ENCODE peak calls at places on chromosomes 4 and X, in five cellular contexts. One of them, this sample, is unnamed.

GRCh38 chr4:74157743-74158560 is at the start of gene MTHFD2L:
- DNase-seq in IMR-90: peak; percentile 93
- DNase-seq in HepG2: peak; percentile 93
- DNase-seq in SK-N-SH: peak; percentile 98
- DNase-seq in GM12878: peak; percentile 40
- DNase-seq in this sample: peak; percentile 97

GRCh38 chr4:99665981-99666380 is 8.4 kb upstream of the C4orf54 start:
- DNase-seq in IMR-90: no peak
- DNase-seq in HepG2: no peak
- DNase-seq in SK-N-SH: no peak
- DNase-seq in GM12878: no peak
- DNase-seq in this sample: no peak

GRCh38 chr4:7778524-7779193 is 161.0 kb downstream of the AFAP1 start:
- DNase-seq in IMR-90: peak; percentile 30
- DNase-seq in HepG2: no peak
- DNase-seq in SK-N-SH: no peak
- DNase-seq in GM12878: no peak
- DNase-seq in this sample: no peak

GRCh38 chrX:3348191-3348590 is 1.7 kb upstream of the MXRA5 start:
- DNase-seq in IMR-90: no peak
- DNase-seq in HepG2: no peak
- DNase-seq in SK-N-SH: no peak
- DNase-seq in GM12878: no peak
- DNase-seq in this sample: no peak

GRCh38 chr4:155403886-155404285 is 27.1 kb upstream of the MAP9 start:
- DNase-seq in IMR-90: peak; percentile 72
- DNase-seq in HepG2: no peak
- DNase-seq in SK-N-SH: peak; percentile 53
- DNase-seq in GM12878: no peak
- DNase-seq in this sample: no peak

GRCh38 chr4:99853190-99853589 is 36.6 kb downstream of the DAPP1 start:
- DNase-seq in IMR-90: no peak
- DNase-seq in HepG2: no peak
- DNase-seq in SK-N-SH: no peak
- DNase-seq in GM12878: no peak
- DNase-seq in this sample: no peak

GRCh38 chr4:139986108-139986507 is 167.9 kb downstream of the MAML3 start:
- DNase-seq in IMR-90: no peak
- DNase-seq in HepG2: no peak
- DNase-seq in SK-N-SH: no peak
- DNase-seq in GM12878: no peak
- DNase-seq in this sample: no peak

GRCh38 chr4:158250321-158250720 is 40.0 kb downstream of the TMEM144 start:
- DNase-seq in IMR-90: no peak
- DNase-seq in HepG2: no peak
- DNase-seq in SK-N-SH: no peak
- DNase-seq in GM12878: no peak
- DNase-seq in this sample: no peak

GRCh38 chr4:15674926-15675325 is 6.7 kb upstream of the FAM200B start:
- DNase-seq in IMR-90: no peak
- DNase-seq in HepG2: no peak
- DNase-seq in SK-N-SH: no peak
- DNase-seq in GM12878: no peak
- DNase-seq in this sample: no peak

GRCh38 chrX:75963774-75964173 is 178.7 kb upstream of the MAGEE2 start:
- DNase-seq in IMR-90: no peak
- DNase-seq in HepG2: no peak
- DNase-seq in SK-N-SH: no peak
- DNase-seq in GM12878: no peak
- DNase-seq in this sample: peak; percentile 5

GRCh38 chrX:69153060-69153730 is 12.1 kb downstream of the PJA1 start:
- DNase-seq in IMR-90: peak; percentile 34
- DNase-seq in HepG2: peak; percentile 34
- DNase-seq in SK-N-SH: peak; percentile 15
- DNase-seq in GM12878: no peak
- DNase-seq in this sample: peak; percentile 12

GRCh38 chrX:130696542-130696941 is 206.5 kb downstream of the ENOX2 start:
- DNase-seq in IMR-90: no peak
- DNase-seq in HepG2: no peak
- DNase-seq in SK-N-SH: no peak
- DNase-seq in GM12878: no peak
- DNase-seq in this sample: no peak

GRCh38 chrX:110944323-110944761 is 148.7 kb upstream of the CHRDL1 start:
- DNase-seq in IMR-90: no peak
- DNase-seq in HepG2: no peak
- DNase-seq in SK-N-SH: peak; percentile 76
- DNase-seq in GM12878: no peak
- DNase-seq in this sample: no peak

GRCh38 chrX:9958183-9958582 is 9.0 kb upstream of the CLDN34 start:
- DNase-seq in IMR-90: no peak
- DNase-seq in HepG2: no peak
- DNase-seq in SK-N-SH: no peak
- DNase-seq in GM12878: no peak
- DNase-seq in this sample: no peak

GRCh38 chr4:107391009-107391629 is 328.9 kb downstream of the PAPSS1 start:
- DNase-seq in IMR-90: no peak
- DNase-seq in HepG2: no peak
- DNase-seq in SK-N-SH: no peak
- DNase-seq in GM12878: no peak
- DNase-seq in this sample: no peak

GRCh38 chr4:83197555-83198235 is 83.2 kb upstream of the PLAC8 start:
- DNase-seq in IMR-90: no peak
- DNase-seq in HepG2: peak; percentile 83
- DNase-seq in SK-N-SH: no peak
- DNase-seq in GM12878: no peak
- DNase-seq in this sample: no peak

GRCh38 chr4:109332926-109333464 is 30.5 kb upstream of the COL25A1 start:
- DNase-seq in IMR-90: no peak
- DNase-seq in HepG2: no peak
- DNase-seq in SK-N-SH: no peak
- DNase-seq in GM12878: no peak
- DNase-seq in this sample: peak; percentile 17

GRCh38 chrX:45449982-45450381 is 249.3 kb upstream of the DIPK2B start:
- DNase-seq in IMR-90: no peak
- DNase-seq in HepG2: no peak
- DNase-seq in SK-N-SH: no peak
- DNase-seq in GM12878: no peak
- DNase-seq in this sample: no peak

GRCh38 chr4:18388029-18388428 is 366.5 kb upstream of the LCORL start:
- DNase-seq in IMR-90: no peak
- DNase-seq in HepG2: no peak
- DNase-seq in SK-N-SH: no peak
- DNase-seq in GM12878: no peak
- DNase-seq in this sample: no peak

GRCh38 chrX:25144043-25144940 is 128.5 kb upstream of the ARX start:
- DNase-seq in IMR-90: peak; percentile 64
- DNase-seq in HepG2: peak; percentile 10
- DNase-seq in SK-N-SH: peak; percentile 51
- DNase-seq in GM12878: no peak
- DNase-seq in this sample: peak; percentile 42

GRCh38 chr4:54898163-54898562 is 227.2 kb downstream of the KDR start:
- DNase-seq in IMR-90: peak; percentile 26
- DNase-seq in HepG2: no peak
- DNase-seq in SK-N-SH: no peak
- DNase-seq in GM12878: no peak
- DNase-seq in this sample: no peak

GRCh38 chr4:4308800-4309441 is 18.9 kb downstream of the ZBTB49 start:
- DNase-seq in IMR-90: peak; percentile 81
- DNase-seq in HepG2: no peak
- DNase-seq in SK-N-SH: no peak
- DNase-seq in GM12878: no peak
- DNase-seq in this sample: no peak

GRCh38 chrX:119981286-119982070 is 37.9 kb upstream of the NKAP start:
- DNase-seq in IMR-90: peak; percentile 5
- DNase-seq in HepG2: peak; percentile 3
- DNase-seq in SK-N-SH: peak; percentile 61
- DNase-seq in GM12878: no peak
- DNase-seq in this sample: peak; percentile 67

GRCh38 chr4:6180841-6181631 is 19.3 kb downstream of the JAKMIP1 start:
- DNase-seq in IMR-90: no peak
- DNase-seq in HepG2: no peak
- DNase-seq in SK-N-SH: no peak
- DNase-seq in GM12878: peak; percentile 98
- DNase-seq in this sample: no peak

GRCh38 chrX:150933945-150934350 is 35.5 kb upstream of the CD99L2 start:
- DNase-seq in IMR-90: no peak
- DNase-seq in HepG2: no peak
- DNase-seq in SK-N-SH: no peak
- DNase-seq in GM12878: no peak
- DNase-seq in this sample: no peak

GRCh38 chr4:108635070-108635655 is 14.8 kb downstream of the RPL34 start:
- DNase-seq in IMR-90: no peak
- DNase-seq in HepG2: no peak
- DNase-seq in SK-N-SH: no peak
- DNase-seq in GM12878: no peak
- DNase-seq in this sample: no peak

GRCh38 chrX:139106111-139106510 is 394.6 kb upstream of the FGF13 start:
- DNase-seq in IMR-90: no peak
- DNase-seq in HepG2: no peak
- DNase-seq in SK-N-SH: no peak
- DNase-seq in GM12878: no peak
- DNase-seq in this sample: no peak

GRCh38 chr4:76459291-76459723 is 24.3 kb downstream of the SHROOM3 start:
- DNase-seq in IMR-90: peak; percentile 22
- DNase-seq in HepG2: no peak
- DNase-seq in SK-N-SH: no peak
- DNase-seq in GM12878: no peak
- DNase-seq in this sample: no peak

GRCh38 chrX:136607236-136607635 is 40.7 kb upstream of the CD40LG start:
- DNase-seq in IMR-90: no peak
- DNase-seq in HepG2: no peak
- DNase-seq in SK-N-SH: no peak
- DNase-seq in GM12878: no peak
- DNase-seq in this sample: no peak

DNA sequence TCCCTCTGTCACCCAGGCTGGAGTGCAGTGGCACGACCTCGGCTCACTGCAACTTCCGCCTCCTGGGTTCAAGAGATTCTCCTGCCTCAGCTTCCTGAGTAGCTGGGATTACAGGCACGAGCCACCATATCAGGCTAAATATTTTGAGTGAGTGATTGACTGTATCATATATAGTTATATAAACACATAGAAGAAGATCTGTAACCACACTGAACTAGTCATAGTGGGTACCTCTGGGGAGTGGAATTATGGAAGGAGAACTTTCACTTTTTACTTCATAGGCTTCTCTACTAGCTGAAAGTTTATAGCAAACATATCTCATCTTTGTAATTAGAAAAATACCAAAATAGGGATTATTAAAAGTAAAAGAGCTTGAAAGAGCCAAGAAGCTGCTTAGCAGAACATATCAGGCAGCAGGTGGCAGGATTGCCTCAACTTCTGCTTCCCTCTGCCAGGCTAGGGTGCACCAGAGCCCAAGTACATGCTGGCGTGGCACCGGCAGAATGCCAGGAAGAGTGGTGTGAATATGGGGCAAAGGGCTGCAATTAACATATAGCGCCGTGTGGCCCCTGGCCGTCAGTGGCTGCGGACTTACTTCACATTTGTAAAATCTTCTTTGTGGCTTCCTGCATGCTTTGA is 39.5 kb upstream of the CD40LG start:
- DNase-seq in IMR-90: no peak
- DNase-seq in HepG2: no peak
- DNase-seq in SK-N-SH: no peak
- DNase-seq in GM12878: no peak
- DNase-seq in this sample: no peak
- TF ChIP-seq MXI1 in IMR-90: no peak
- TF ChIP-seq MXI1 in HepG2: no peak
- TF ChIP-seq MXI1 in SK-N-SH: no peak
- TF ChIP-seq MXI1 in GM12878: no peak
- TF ChIP-seq MXI1 in this sample: no peak

GRCh38 chr4:2937146-2937857 is 25.9 kb downstream of the NOP14 start:
- DNase-seq in IMR-90: no peak
- DNase-seq in HepG2: peak; percentile 91
- DNase-seq in SK-N-SH: no peak
- DNase-seq in GM12878: peak; percentile 64
- DNase-seq in this sample: no peak
- TF ChIP-seq MXI1 in IMR-90: no peak
- TF ChIP-seq MXI1 in HepG2: peak; percentile 72
- TF ChIP-seq MXI1 in SK-N-SH: no peak
- TF ChIP-seq MXI1 in GM12878: no peak
- TF ChIP-seq MXI1 in this sample: no peak

DNA sequence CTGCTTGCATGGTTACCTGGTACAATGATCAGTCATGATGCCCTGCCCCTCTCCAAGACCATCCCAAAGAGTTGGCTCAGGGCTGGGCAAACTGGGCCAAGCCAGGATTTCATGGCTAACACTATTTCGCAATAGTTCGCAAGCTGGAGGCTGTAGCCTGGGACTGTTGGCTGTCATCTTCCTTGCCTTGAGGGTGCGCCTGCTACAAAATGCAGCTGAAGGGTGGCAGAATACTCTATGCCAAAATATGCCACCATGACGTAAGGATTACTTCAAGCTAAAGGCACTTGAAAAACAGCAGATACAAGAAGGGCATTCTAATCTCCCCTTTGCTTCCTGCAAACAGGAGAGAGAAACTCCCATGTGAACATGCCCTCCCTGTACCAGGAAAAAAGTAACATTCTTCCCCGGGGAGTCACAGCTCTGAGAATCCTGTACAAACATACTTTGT is 21.0 kb downstream of the SAT1 start:
- DNase-seq in IMR-90: peak; percentile 67
- DNase-seq in HepG2: peak; percentile 70
- DNase-seq in SK-N-SH: no peak
- DNase-seq in GM12878: no peak
- DNase-seq in this sample: no peak
- TF ChIP-seq MXI1 in IMR-90: no peak
- TF ChIP-seq MXI1 in HepG2: no peak
- TF ChIP-seq MXI1 in SK-N-SH: no peak
- TF ChIP-seq MXI1 in GM12878: no peak
- TF ChIP-seq MXI1 in this sample: no peak

GRCh38 chr4:113957961-113958360 is 21.5 kb downstream of the ARSJ start:
- DNase-seq in IMR-90: peak; percentile 63
- DNase-seq in HepG2: no peak
- DNase-seq in SK-N-SH: no peak
- DNase-seq in GM12878: no peak
- DNase-seq in this sample: no peak

GRCh38 chr4:113958766-113959540 is 20.5 kb downstream of the ARSJ start:
- DNase-seq in IMR-90: peak; percentile 97
- DNase-seq in HepG2: peak; percentile 74
- DNase-seq in SK-N-SH: no peak
- DNase-seq in GM12878: no peak
- DNase-seq in this sample: no peak

GRCh38 chr4:113962719-113963274 is 16.6 kb downstream of the ARSJ start:
- DNase-seq in IMR-90: no peak
- DNase-seq in HepG2: no peak
- DNase-seq in SK-N-SH: no peak
- DNase-seq in GM12878: no peak
- DNase-seq in this sample: no peak

GRCh38 chr4:113960684-113961321 is 18.6 kb downstream of the ARSJ start:
- DNase-seq in IMR-90: no peak
- DNase-seq in HepG2: no peak
- DNase-seq in SK-N-SH: no peak
- DNase-seq in GM12878: no peak
- DNase-seq in this sample: no peak

DNA sequence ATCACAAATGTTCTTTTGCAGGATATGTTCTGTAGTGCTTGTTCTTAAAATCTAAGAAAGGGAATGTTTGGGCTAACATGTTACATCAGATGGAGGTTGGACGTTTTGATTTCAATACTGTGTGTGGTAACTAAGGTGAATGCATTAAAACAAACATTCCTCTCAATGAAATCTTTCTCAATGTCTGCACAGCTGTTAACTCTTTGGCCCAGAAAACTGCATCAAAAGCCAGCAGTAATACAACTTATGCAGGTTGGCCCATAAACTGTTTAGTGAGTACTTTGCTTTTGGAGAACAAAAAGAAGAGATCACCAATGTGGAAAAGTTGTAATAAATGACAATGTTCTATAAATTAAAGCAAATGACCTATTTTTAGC is 18.1 kb downstream of the ARSJ start:
- DNase-seq in IMR-90: peak; percentile 84
- DNase-seq in HepG2: no peak
- DNase-seq in SK-N-SH: no peak
- DNase-seq in GM12878: no peak
- DNase-seq in this sample: no peak
- TF ChIP-seq MXI1 in IMR-90: no peak
- TF ChIP-seq MXI1 in HepG2: no peak
- TF ChIP-seq MXI1 in SK-N-SH: no peak
- TF ChIP-seq MXI1 in GM12878: no peak
- TF ChIP-seq MXI1 in this sample: no peak

This sample was measured in K562.